ENCODE peak calls at places on chromosomes 11 and 22, in four cellular contexts. E is DND-41, G is fibroblast of lung, S is MM.1S. H is an unnamed sample.

GRCh38 chr11:121721961-121722360 is 269.2 kb upstream of the SORL1-AS1 start:
- DNase-seq in E (no peak), G (no peak), S (no peak), H (no peak)

GRCh38 chr22:46661221-46661851 is 41.1 kb downstream of the GRAMD4 start:
- DNase-seq in E (no peak), G (peak; percentile 62), S (no peak), H (no peak)

GRCh38 chr11:29119691-29120328 is 897.0 kb downstream of the KCNA4 start:
- DNase-seq in E (no peak), G (peak; percentile 95), S (no peak), H (peak; percentile 84)

GRCh38 chr11:57180141-57180561 is 1.6 kb upstream of the LRRC55 start:
- DNase-seq in E (no peak), G (no peak), S (no peak), H (no peak)

GRCh38 chr11:77046060-77046501 is 11.9 kb downstream of the B3GNT6 start:
- DNase-seq in E (no peak), G (no peak), S (peak; percentile 67), H (no peak)

GRCh38 chr11:12631651-12632050 is 42.6 kb upstream of the TEAD1 start:
- DNase-seq in E (no peak), G (no peak), S (no peak), H (no peak)

GRCh38 chr11:15157181-15157580 is 42.5 kb downstream of the INSC start:
- DNase-seq in E (no peak), G (peak; percentile 92), S (no peak), H (peak; percentile 74)

GRCh38 chr22:24423519-24424000 is 3.8 kb upstream of the ADORA2A start:
- DNase-seq in E (no peak), G (no peak), S (peak; percentile 55), H (peak; percentile 14)

GRCh38 chr22:21921729-21922128 is 30.9 kb downstream of the PPM1F start:
- DNase-seq in E (no peak), G (peak; percentile 23), S (no peak), H (no peak)

GRCh38 chr11:94140154-94140655 is 11.6 kb downstream of the PANX1 start:
- DNase-seq in E (no peak), G (no peak), S (no peak), H (no peak)

GRCh38 chr22:36191106-36191836 is 10.3 kb downstream of the APOL4 start:
- DNase-seq in E (no peak), G (peak; percentile 70), S (no peak), H (peak; percentile 63)

GRCh38 chr11:84089072-84090057 is 803.2 kb upstream of the CCDC90B start:
- DNase-seq in E (no peak), G (no peak), S (no peak), H (no peak)

GRCh38 chr22:23117890-23118646 is 23.7 kb downstream of the RSPH14 start:
- DNase-seq in E (no peak), G (no peak), S (no peak), H (no peak)

GRCh38 chr22:36197065-36197440 is 4.6 kb downstream of the APOL4 start:
- DNase-seq in E (peak; percentile 37), G (peak; percentile 56), S (peak; percentile 69), H (peak; percentile 75)

GRCh38 chr11:129862123-129862522 is 33.3 kb downstream of the NFRKB start:
- DNase-seq in E (no peak), G (no peak), S (no peak), H (no peak)

GRCh38 chr11:14232652-14233051 is 126.3 kb downstream of the RRAS2 start:
- DNase-seq in E (no peak), G (no peak), S (no peak), H (no peak)

DNA sequence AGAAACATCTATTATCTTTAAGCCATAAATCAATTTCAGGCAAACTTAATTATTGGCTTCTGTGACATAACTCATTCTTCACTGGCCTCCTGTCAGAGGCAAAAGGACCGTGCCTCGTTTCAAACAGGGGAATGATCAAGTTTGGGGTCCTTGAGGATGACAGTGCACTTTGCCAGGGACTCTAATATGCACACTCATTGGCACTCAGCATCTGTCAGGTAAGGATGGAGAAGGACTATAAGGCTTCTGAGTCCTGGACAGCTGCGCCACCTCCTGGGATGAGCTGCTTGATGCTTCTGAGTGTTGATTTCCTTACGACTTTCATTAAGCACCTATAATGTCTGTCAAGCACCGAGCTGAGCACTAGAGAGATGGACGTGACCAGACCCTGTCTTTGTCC is 20.2 kb downstream of the BPIFC start:
- DNase-seq in E (no peak), G (no peak), S (peak; percentile 71), H (no peak)
- TF ChIP-seq CTCF in E (peak; percentile 52), G (no peak), S (peak; percentile 65), H (no peak)

DNA sequence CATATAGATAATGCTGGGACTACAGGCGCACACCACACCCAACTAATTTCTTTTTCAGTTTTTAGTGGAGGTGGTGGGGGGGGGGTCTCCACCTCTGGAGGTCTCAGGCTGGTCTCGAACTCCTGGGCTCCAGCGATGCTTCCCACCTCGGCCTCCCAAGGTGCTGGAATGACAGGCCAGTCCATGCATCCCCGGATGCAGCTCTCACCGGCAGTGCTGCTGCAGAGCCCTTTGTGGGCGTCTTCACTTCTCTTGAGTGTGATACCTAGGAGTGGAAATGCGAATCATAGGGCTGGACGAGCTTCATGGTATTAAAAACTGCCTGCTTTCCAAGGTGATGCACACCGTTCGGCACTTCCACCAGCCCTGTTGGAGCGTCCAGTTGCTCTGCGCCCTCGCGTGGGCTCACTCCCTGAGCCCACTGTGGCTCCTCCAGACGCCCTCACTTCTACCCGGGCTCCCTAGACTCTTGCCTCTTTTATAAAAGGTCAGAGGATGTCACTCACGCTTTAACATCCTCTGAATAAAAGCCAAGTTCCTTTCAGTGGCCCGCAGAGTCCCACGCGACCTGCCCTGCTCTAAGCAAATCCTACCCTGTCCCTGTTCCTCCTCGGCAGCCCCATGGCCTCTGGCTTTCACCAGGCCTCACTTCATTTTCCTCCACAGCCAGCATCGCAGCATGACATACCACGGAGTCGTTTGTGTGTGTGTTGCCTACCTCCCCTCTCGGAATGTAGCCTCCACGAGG is 833 bp upstream of the BID start:
- DNase-seq in E (no peak), G (no peak), S (no peak), H (no peak)
- H3K4me3 ChIP-seq in E (no peak overlapping the region), G (no peak overlapping the region), S (peak overlapping the region; percentile 65), H (no peak overlapping the region)

GRCh38 chr11:64034411-64034811 is 1.3 kb upstream of the FLRT1 start:
- DNase-seq in E (no peak), G (no peak), S (no peak), H (no peak)

GRCh38 chr11:64037027-64037633 is 1.4 kb downstream of the FLRT1 start:
- DNase-seq in E (no peak), G (no peak), S (no peak), H (no peak)

GRCh38 chr11:64035581-64035980 is at the start of gene FLRT1:
- DNase-seq in E (no peak), G (no peak), S (no peak), H (no peak)

GRCh38 chr11:64035081-64035524 is 628 bp upstream of the FLRT1 start:
- DNase-seq in E (no peak), G (no peak), S (no peak), H (no peak)

GRCh38 chr11:64036081-64037026 is 623 bp downstream of the FLRT1 start:
- DNase-seq in E (peak; percentile 43), G (peak; percentile 49), S (no peak), H (peak; percentile 24)
- TF ChIP-seq CTCF in E (no peak), G (no peak), S (no peak), H (no peak)

GRCh38 chr22:31103899-31104694 is 3.3 kb downstream of the SELENOM start:
- DNase-seq in E (no peak), G (no peak), S (no peak), H (no peak)

GRCh38 chr22:31103111-31103510 is 4.3 kb downstream of the SELENOM start:
- DNase-seq in E (no peak), G (no peak), S (no peak), H (no peak)

GRCh38 chr22:31106001-31106571 is 1.3 kb downstream of the SELENOM start:
- DNase-seq in E (no peak), G (no peak), S (no peak), H (no peak)

GRCh38 chr22:31105282-31105929 is 2.0 kb downstream of the SELENOM start:
- DNase-seq in E (no peak), G (no peak), S (no peak), H (no peak)

DNA sequence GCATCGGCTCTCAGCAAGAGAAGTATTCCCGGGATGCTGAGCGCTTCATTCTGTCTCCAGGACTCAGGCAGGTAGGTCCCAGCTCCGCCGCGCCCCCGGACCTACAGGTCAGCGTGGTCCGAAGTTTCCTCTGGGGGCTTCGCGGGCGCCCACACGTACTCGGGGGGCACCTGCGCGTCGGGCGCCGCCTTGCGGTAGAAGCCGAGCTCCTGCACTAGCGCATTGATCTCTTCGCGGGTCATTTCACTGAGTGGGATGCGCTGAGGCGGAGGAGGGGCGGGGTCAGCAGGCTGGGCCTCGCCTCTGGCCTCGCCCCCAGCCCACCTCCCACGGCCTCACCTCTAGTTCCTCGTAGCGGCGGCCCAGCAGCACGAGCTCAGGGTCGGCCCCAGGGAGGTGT is 2.5 kb downstream of the SELENOM start:
- DNase-seq in E (no peak), G (peak; percentile 26), S (no peak), H (no peak)
- H3K4me3 ChIP-seq in E (no peak overlapping the region), G (no peak overlapping the region), S (no peak overlapping the region), H (no peak overlapping the region)

GRCh38 chr11:41498726-41499125 is 39.3 kb upstream of the LRRC4C start:
- DNase-seq in E (no peak), G (peak; percentile 25), S (no peak), H (peak; percentile 22)
- TF ChIP-seq CTCF in E (peak; percentile 7), G (no peak), S (peak; percentile 41), H (no peak)

GRCh38 chr11:60982184-60982583 is 10.7 kb downstream of the CD6 start:
- DNase-seq in E (no peak), G (no peak), S (no peak), H (no peak)

GRCh38 chr11:60985991-60986915 is 14.8 kb downstream of the CD6 start:
- DNase-seq in E (peak; percentile 55), G (peak; percentile 51), S (peak; percentile 53), H (peak; percentile 33)

GRCh38 chr11:60984616-60985015 is 13.1 kb downstream of the CD6 start:
- DNase-seq in E (no peak), G (no peak), S (no peak), H (no peak)

GRCh38 chr11:60985501-60985900 is 14.0 kb downstream of the CD6 start:
- DNase-seq in E (no peak), G (no peak), S (no peak), H (no peak)

GRCh38 chr11:60984149-60984548 is 12.7 kb downstream of the CD6 start:
- DNase-seq in E (no peak), G (no peak), S (no peak), H (no peak)
- H3K4me3 ChIP-seq in E (no peak overlapping the region), G (no peak overlapping the region), S (no peak overlapping the region), H (no peak overlapping the region)

DNA sequence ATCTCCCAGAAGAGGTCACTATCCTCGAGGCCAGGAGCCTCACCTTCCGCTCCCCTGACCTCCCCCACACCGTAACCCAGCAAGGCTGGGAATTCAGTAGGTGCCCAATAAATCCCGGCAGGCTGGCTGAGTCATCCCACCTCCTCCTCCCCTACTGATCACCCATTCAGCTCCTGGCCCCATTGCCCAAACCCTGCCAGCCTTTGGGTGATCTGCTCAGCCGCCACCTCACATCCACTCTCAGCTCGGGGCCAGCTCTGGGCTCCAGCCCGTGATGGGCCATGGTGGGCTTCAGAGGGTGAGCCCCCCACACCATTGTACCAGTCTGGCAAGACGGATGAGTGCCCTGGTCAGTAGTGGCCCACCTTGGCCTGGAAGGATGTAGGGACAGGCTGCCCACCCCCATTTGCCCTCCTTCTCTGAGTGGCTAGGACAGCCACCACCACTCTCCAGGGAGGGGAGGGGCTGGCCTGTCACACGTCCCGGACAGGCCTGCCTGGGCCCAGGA is 8.2 kb downstream of the TRPM5 start:
- DNase-seq in E (no peak), G (no peak), S (no peak), H (no peak)
- TF ChIP-seq CTCF in E (no peak), G (no peak), S (no peak), H (no peak)